ENCODE peak calls at places on chromosomes 5 and 9, in seven cellular contexts. K, D, L, O, R, J and S are unnamed samples.

GRCh38 chr5:135203593-135204036 is 169.6 kb upstream of the PITX1 start:
- DNase-seq in K (no peak), D (no peak), L (no peak), O (no peak), R (no peak), J (no peak), S (no peak)

GRCh38 chr9:113677057-113677456 is 199.1 kb upstream of the ZNF618 start:
- DNase-seq in K (no peak), D (no peak), L (no peak), O (no peak), R (no peak), J (no peak), S (no peak)

GRCh38 chr5:761206-761771 is 23.2 kb downstream of the ZDHHC11B start:
- DNase-seq in K (peak; percentile 62), D (no peak), L (no peak), O (no peak), R (no peak), J (no peak), S (peak; percentile 88)

GRCh38 chr5:81506378-81506777 is 112.4 kb upstream of the ACOT12 start:
- DNase-seq in K (no peak), D (no peak), L (no peak), O (no peak), R (no peak), J (no peak), S (no peak)

GRCh38 chr9:134329886-134330285 is 3.6 kb downstream of the RXRA start:
- DNase-seq in K (no peak), D (no peak), L (no peak), O (no peak), R (no peak), J (no peak), S (no peak)

GRCh38 chr9:15211994-15212501 is 95.0 kb downstream of the TTC39B start:
- DNase-seq in K (no peak), D (peak; percentile 49), L (no peak), O (no peak), R (no peak), J (no peak), S (no peak)

GRCh38 chr9:87678650-87679355 is 47.1 kb upstream of the CTSL start:
- DNase-seq in K (peak; percentile 81), D (peak; percentile 74), L (peak; percentile 51), O (peak; percentile 75), R (peak; percentile 67), J (no peak), S (peak; percentile 42)

GRCh38 chr5:128228506-128228905 is 144.9 kb downstream of the SLC12A2 start:
- DNase-seq in K (no peak), D (peak; percentile 58), L (no peak), O (no peak), R (peak; percentile 15), J (no peak), S (no peak)

GRCh38 chr5:172336666-172337310 is 53.2 kb upstream of the UBTD2 start:
- DNase-seq in K (no peak), D (no peak), L (no peak), O (no peak), R (no peak), J (no peak), S (no peak)

GRCh38 chr9:28051559-28051958 is 478.3 kb upstream of the C9orf72 start:
- DNase-seq in K (no peak), D (no peak), L (no peak), O (no peak), R (no peak), J (no peak), S (no peak)

GRCh38 chr5:12522116-12522515 is 617.9 kb upstream of the CTNND2 start:
- DNase-seq in K (no peak), D (no peak), L (no peak), O (no peak), R (no peak), J (no peak), S (no peak)

DNA sequence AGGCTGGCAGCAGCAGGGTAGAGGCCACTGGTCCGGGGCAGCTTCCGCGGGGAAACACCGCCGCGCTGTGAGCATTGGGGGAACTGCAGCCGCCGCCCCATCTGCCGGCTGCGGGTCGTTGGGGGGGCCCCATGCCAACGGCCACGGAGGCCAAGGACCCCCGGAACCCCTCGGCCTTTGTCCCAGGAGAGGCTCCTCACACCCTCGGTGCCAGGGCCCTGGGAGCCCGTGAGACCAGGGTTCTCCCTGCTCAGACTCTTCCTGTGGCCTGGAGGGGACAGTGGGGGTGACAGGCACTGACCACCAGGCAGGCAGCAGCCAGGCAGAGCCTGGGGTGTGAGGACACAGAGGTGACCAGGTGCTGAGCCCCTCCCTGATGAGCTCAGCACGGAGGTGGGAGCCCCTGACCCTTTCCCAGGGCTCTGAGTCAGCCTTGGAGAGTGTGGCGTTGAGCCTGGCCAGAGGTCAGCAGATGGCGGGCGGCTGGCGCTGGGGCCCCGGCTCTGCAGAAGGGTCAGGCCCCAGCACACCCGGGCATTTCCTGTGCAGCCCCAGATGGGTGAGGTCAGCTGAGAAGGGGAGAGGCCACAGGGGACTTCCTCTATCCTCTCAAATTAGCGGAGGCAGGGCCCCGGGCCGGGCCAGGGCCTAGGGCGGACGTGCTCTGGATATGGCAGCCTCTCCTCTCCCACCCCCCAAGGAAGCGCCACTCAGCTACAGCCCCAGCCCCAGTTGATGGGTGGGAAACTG is 17.9 kb upstream of the EGFL7 start:
- DNase-seq in K (peak; percentile 85), D (peak; percentile 28), L (peak; percentile 84), O (peak; percentile 88), R (peak; percentile 72), J (no peak), S (peak; percentile 75)
- TF ChIP-seq POLR2A in K (peak; percentile 26), D (no peak), L (peak; percentile 35), O (no peak), R (peak; percentile 32), J (no peak), S (no peak)

DNA sequence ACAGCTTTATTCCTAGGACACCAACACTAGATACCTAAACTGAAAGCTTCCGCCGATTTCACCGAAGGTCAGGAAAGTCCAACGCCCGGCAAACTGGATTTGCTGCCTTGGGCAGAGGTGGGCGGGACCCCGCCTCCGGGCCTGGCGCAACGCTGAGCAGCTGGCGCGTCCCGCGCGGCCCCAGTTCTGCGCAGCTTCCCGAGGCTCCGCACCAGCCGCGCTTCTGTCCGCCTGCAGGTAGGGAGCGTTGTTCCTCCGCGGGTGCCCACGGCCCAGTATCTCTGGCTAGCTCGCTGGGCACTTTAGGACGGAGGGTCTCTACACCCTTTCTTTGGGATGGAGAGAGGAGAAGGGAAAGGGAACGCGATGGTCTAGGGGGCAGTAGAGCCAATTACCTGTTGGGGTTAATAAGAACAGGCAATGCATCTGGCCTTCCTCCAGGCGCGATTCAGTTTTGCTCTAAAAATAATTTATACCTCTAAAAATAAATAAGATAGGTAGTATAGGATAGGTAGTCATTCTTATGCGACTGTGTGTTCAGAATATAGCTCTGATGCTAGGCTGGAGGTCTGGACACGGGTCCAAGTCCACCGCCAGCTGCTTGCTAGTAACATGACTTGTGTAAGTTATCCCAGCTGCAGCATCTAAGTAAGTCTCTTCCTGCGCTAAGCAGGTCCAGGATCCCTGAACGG is at the start of gene CD274:
- DNase-seq in K (peak; percentile 93), D (peak; percentile 93), L (peak; percentile 90), O (peak; percentile 70), R (peak; percentile 61), J (peak; percentile 29), S (peak; percentile 97)
- TF ChIP-seq POLR2A in K (no peak), D (peak; percentile 83), L (no peak), O (peak; percentile 44), R (peak; percentile 28), J (no peak), S (no peak)

DNA sequence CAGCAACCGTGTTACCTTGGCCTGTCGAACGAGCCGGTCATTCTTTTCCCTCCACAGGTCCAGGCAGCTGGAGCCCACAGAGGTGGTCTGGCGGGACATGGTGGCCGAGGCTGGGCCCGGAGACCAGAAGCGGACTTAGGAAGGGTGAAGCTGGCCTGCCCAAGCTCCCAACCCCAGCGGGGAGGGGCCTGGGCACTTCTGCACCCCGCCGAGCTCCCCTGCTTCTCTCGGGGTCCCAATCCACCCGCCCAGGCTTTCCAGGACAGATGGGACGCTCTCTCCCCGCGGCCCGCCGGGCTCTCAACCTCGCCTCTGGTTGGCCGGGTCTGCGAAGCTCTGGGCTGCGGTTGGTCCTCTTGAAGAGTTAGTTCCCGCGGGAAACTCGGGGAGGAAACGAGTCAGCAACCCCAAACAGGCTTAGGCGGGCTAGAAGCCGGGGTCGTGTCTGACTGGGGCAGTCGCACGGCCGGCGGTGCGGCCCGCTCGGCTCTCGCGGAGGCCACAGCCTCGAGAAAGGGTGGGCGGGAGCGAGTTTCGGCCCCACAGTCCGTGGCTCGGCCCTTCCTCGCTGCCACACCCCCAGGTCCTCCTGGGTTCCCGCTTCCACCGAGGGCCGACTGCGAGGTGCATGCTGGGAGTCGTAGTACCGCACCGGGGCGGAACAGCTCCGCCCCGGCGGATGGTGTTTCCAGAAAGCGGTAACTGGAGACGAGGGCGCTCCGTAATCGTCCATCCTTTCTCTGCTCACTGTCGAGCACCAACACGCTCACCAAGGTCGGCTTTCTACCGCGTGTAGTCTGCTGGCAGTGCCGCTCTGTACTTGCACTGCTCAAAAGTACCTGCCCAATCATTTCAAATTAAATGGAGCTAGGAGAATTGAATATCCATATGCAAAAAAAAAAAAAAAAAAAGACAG is at the start of gene FANCG:
- DNase-seq in K (peak; percentile 95), D (peak; percentile 92), L (peak; percentile 91), O (peak; percentile 95), R (peak; percentile 79), J (peak; percentile 62), S (peak; percentile 84)
- TF ChIP-seq POLR2A in K (no peak), D (no peak), L (peak; percentile 61), O (peak; percentile 88), R (peak; percentile 47), J (no peak), S (no peak)

DNA sequence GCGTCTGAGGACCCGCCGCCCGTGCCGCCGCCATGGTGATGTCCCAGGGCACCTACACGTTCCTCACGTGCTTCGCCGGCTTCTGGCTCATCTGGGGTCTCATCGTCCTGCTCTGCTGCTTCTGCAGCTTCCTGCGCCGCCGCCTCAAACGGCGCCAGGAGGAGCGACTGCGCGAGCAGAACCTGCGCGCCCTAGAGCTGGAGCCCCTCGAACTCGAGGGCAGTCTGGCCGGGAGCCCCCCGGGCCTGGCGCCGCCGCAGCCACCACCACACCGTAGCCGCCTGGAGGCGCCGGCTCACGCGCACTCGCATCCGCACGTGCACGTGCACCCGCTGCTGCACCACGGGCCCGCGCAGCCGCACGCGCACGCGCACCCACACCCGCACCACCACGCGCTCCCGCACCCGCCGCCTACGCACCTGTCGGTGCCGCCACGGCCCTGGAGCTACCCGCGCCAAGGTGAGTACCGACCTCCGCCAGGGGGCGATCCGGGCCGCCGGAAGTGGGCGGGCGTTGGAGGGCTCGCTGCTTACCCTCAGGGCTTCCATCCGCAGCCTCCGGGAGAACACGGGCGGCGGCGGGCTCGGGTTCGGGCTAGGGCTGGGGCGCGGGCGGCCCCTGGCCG is 8.5 kb downstream of the PRR7 start:
- DNase-seq in K (peak; percentile 90), D (peak; percentile 57), L (peak; percentile 77), O (peak; percentile 84), R (no peak), J (no peak), S (peak; percentile 95)
- TF ChIP-seq POLR2A in K (no peak), D (no peak), L (no peak), O (peak; percentile 30), R (peak; percentile 9), J (no peak), S (no peak)